ENCODE peak calls at places on chromosomes 16 and 17, in five cellular contexts. U is immature natural killer cell, D is T47D, L is NCI-H2081, X is NCI-H2171 treated with DMSO at 0.1 percent for 48 hours. J is an unnamed sample.

GRCh38 chr16:83397601-83398000 is 410.2 kb upstream of the HSBP1 start:
- DNase-seq in U (no peak), D (no peak), L (no peak), X (no peak), J (no peak)

GRCh38 chr17:57803026-57803425 is 46.8 kb downstream of the MRPS23 start:
- DNase-seq in U (no peak), D (no peak), L (no peak), X (no peak), J (peak)

GRCh38 chr16:56233795-56234566 is 42.7 kb downstream of the GNAO1 start:
- DNase-seq in U (no peak), D (no peak), L (no peak), X (no peak), J (no peak)

GRCh38 chr17:43945074-43945824 is 3.0 kb upstream of the PPY start:
- DNase-seq in U (no peak), D (no peak), L (no peak), X (no peak), J (no peak)

GRCh38 chr16:87723224-87723619 is 42.6 kb downstream of the KLHDC4 start:
- DNase-seq in U (peak), D (no peak), L (peak), X (peak), J (peak)

GRCh38 chr17:83147285-83147684 is 67.9 kb downstream of the METRNL start:
- DNase-seq in U (no peak), D (no peak), L (no peak), X (no peak), J (no peak)

GRCh38 chr16:66728117-66728787 is 23.2 kb downstream of the DYNC1LI2 start:
- DNase-seq in U (peak), D (no peak), L (peak), X (peak), J (peak)

GRCh38 chr17:61000911-61001310 is 323.3 kb downstream of the BCAS3 start:
- DNase-seq in U (no peak), D (no peak), L (no peak), X (no peak), J (peak)

GRCh38 chr16:49492090-49492801 is 118.6 kb downstream of the C16orf78 start:
- DNase-seq in U (peak), D (peak), L (no peak), X (peak), J (peak)

GRCh38 chr16:89737341-89738071 is 16.2 kb downstream of the ZNF276 start:
- DNase-seq in U (peak), D (no peak), L (no peak), X (no peak), J (no peak)

GRCh38 chr17:40315206-40315605 is 6.2 kb downstream of the RARA start:
- DNase-seq in U (no peak), D (no peak), L (no peak), X (no peak), J (no peak)